ENCODE peak calls at places on chromosome 12, in nine cellular contexts. One of them, this sample, is unnamed.

GRCh38 chr12:55736780-55737580 is 5.9 kb upstream of the GDF11 start:
- DNase-seq in brain microvascular endothelial cell: peak
- DNase-seq in psoas muscle: peak
- DNase-seq in activated CD8-positive, alpha-beta T cell treated with anti-CD3 and anti-CD28 coated beads for 36 hours: peak
- DNase-seq in right atrium auricular region: no peak
- DNase-seq in PC-3: peak
- DNase-seq in AG04449: no peak
- DNase-seq in HFFc6: peak
- DNase-seq in AG04450: no peak
- DNase-seq in this sample: peak

GRCh38 chr12:32877670-32878459 is 18.7 kb downstream of the PKP2 start:
- DNase-seq in HFFc6: no peak
- DNase-seq in activated CD8-positive, alpha-beta T cell treated with anti-CD3 and anti-CD28 coated beads for 36 hours: no peak
- DNase-seq in AG04450: no peak
- DNase-seq in brain microvascular endothelial cell: no peak
- DNase-seq in psoas muscle: peak
- DNase-seq in PC-3: no peak
- DNase-seq in AG04449: no peak
- DNase-seq in right atrium auricular region: peak
- DNase-seq in this sample: no peak

GRCh38 chr12:68236421-68237059 is 10.9 kb upstream of the IL26 start:
- DNase-seq in activated CD8-positive, alpha-beta T cell treated with anti-CD3 and anti-CD28 coated beads for 36 hours: peak
- DNase-seq in HFFc6: no peak
- DNase-seq in AG04449: no peak
- DNase-seq in AG04450: no peak
- DNase-seq in right atrium auricular region: no peak
- DNase-seq in brain microvascular endothelial cell: no peak
- DNase-seq in psoas muscle: no peak
- DNase-seq in PC-3: peak
- DNase-seq in this sample: peak

GRCh38 chr12:106978035-106978800 is 8.7 kb downstream of the MTERF2 start:
- DNase-seq in activated CD8-positive, alpha-beta T cell treated with anti-CD3 and anti-CD28 coated beads for 36 hours: no peak
- DNase-seq in AG04449: no peak
- DNase-seq in AG04450: no peak
- DNase-seq in PC-3: no peak
- DNase-seq in HFFc6: no peak
- DNase-seq in psoas muscle: peak
- DNase-seq in right atrium auricular region: peak
- DNase-seq in brain microvascular endothelial cell: no peak
- DNase-seq in this sample: peak

GRCh38 chr12:52054838-52055741 is 3.8 kb downstream of the NR4A1 start:
- DNase-seq in psoas muscle: no peak
- DNase-seq in activated CD8-positive, alpha-beta T cell treated with anti-CD3 and anti-CD28 coated beads for 36 hours: no peak
- DNase-seq in AG04450: no peak
- DNase-seq in right atrium auricular region: no peak
- DNase-seq in HFFc6: no peak
- DNase-seq in PC-3: no peak
- DNase-seq in AG04449: no peak
- DNase-seq in brain microvascular endothelial cell: no peak
- DNase-seq in this sample: no peak

GRCh38 chr12:131825146-131825892 is 2.9 kb upstream of the MMP17 start:
- DNase-seq in right atrium auricular region: no peak
- DNase-seq in activated CD8-positive, alpha-beta T cell treated with anti-CD3 and anti-CD28 coated beads for 36 hours: no peak
- DNase-seq in PC-3: peak
- DNase-seq in brain microvascular endothelial cell: no peak
- DNase-seq in AG04450: no peak
- DNase-seq in AG04449: no peak
- DNase-seq in psoas muscle: no peak
- DNase-seq in HFFc6: no peak
- DNase-seq in this sample: peak

GRCh38 chr12:43883311-43883710 is 47.4 kb downstream of the TMEM117 start:
- DNase-seq in psoas muscle: no peak
- DNase-seq in AG04449: no peak
- DNase-seq in right atrium auricular region: no peak
- DNase-seq in HFFc6: no peak
- DNase-seq in brain microvascular endothelial cell: no peak
- DNase-seq in AG04450: no peak
- DNase-seq in PC-3: no peak
- DNase-seq in activated CD8-positive, alpha-beta T cell treated with anti-CD3 and anti-CD28 coated beads for 36 hours: no peak
- DNase-seq in this sample: no peak

GRCh38 chr12:8471093-8471492 is 15.3 kb downstream of the CLEC6A start:
- DNase-seq in psoas muscle: no peak
- DNase-seq in PC-3: no peak
- DNase-seq in AG04450: no peak
- DNase-seq in activated CD8-positive, alpha-beta T cell treated with anti-CD3 and anti-CD28 coated beads for 36 hours: no peak
- DNase-seq in HFFc6: no peak
- DNase-seq in right atrium auricular region: no peak
- DNase-seq in brain microvascular endothelial cell: no peak
- DNase-seq in AG04449: no peak
- DNase-seq in this sample: no peak

DNA sequence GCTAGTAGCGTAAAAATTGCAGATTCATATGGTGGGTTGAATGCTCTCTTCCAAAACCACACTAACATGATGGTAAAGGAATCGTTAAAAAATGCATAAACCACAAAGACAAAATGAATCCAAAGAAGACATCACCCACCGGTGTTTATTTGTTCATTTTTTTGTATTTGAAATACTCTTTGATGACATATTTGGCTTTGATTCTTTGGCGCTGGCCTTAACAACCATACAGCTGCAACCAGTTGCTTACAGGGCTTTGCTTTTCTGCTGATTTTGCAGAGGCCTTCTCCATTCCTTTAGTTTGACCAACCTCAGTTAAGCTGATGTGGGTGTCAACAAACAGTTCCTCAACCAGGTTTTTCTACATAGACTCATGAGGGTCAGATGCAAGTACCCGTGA is 103.5 kb downstream of the CACNA1C start:
- DNase-seq in HFFc6: no peak
- DNase-seq in PC-3: no peak
- DNase-seq in right atrium auricular region: no peak
- DNase-seq in activated CD8-positive, alpha-beta T cell treated with anti-CD3 and anti-CD28 coated beads for 36 hours: no peak
- DNase-seq in psoas muscle: no peak
- DNase-seq in brain microvascular endothelial cell: no peak
- DNase-seq in AG04449: no peak
- DNase-seq in AG04450: peak
- DNase-seq in this sample: no peak
- TF ChIP-seq CTCF in HFFc6: no peak
- TF ChIP-seq CTCF in PC-3: no peak
- TF ChIP-seq CTCF in right atrium auricular region: no peak
- TF ChIP-seq CTCF in activated CD8-positive, alpha-beta T cell treated with anti-CD3 and anti-CD28 coated beads for 36 hours: no peak
- TF ChIP-seq CTCF in psoas muscle: no peak
- TF ChIP-seq CTCF in brain microvascular endothelial cell: no peak
- TF ChIP-seq CTCF in AG04449: no peak
- TF ChIP-seq CTCF in AG04450: no peak
- TF ChIP-seq CTCF in this sample: no peak

GRCh38 chr12:102543931-102544485 is 63.6 kb upstream of the IGF1 start:
- DNase-seq in activated CD8-positive, alpha-beta T cell treated with anti-CD3 and anti-CD28 coated beads for 36 hours: no peak
- DNase-seq in HFFc6: peak
- DNase-seq in brain microvascular endothelial cell: no peak
- DNase-seq in AG04449: no peak
- DNase-seq in PC-3: no peak
- DNase-seq in AG04450: no peak
- DNase-seq in right atrium auricular region: no peak
- DNase-seq in psoas muscle: no peak
- DNase-seq in this sample: no peak

GRCh38 chr12:102540856-102541385 is 60.6 kb upstream of the IGF1 start:
- DNase-seq in HFFc6: peak
- DNase-seq in PC-3: no peak
- DNase-seq in activated CD8-positive, alpha-beta T cell treated with anti-CD3 and anti-CD28 coated beads for 36 hours: no peak
- DNase-seq in right atrium auricular region: no peak
- DNase-seq in brain microvascular endothelial cell: no peak
- DNase-seq in AG04450: no peak
- DNase-seq in AG04449: no peak
- DNase-seq in psoas muscle: no peak
- DNase-seq in this sample: no peak

GRCh38 chr12:102542816-102543448 is 62.6 kb upstream of the IGF1 start:
- DNase-seq in brain microvascular endothelial cell: no peak
- DNase-seq in psoas muscle: no peak
- DNase-seq in AG04449: no peak
- DNase-seq in HFFc6: no peak
- DNase-seq in PC-3: no peak
- DNase-seq in right atrium auricular region: no peak
- DNase-seq in AG04450: no peak
- DNase-seq in activated CD8-positive, alpha-beta T cell treated with anti-CD3 and anti-CD28 coated beads for 36 hours: no peak
- DNase-seq in this sample: no peak

GRCh38 chr12:102539651-102540553 is 59.5 kb upstream of the IGF1 start:
- DNase-seq in HFFc6: peak
- DNase-seq in brain microvascular endothelial cell: peak
- DNase-seq in psoas muscle: no peak
- DNase-seq in AG04450: peak
- DNase-seq in activated CD8-positive, alpha-beta T cell treated with anti-CD3 and anti-CD28 coated beads for 36 hours: no peak
- DNase-seq in right atrium auricular region: no peak
- DNase-seq in PC-3: no peak
- DNase-seq in AG04449: peak
- DNase-seq in this sample: peak

GRCh38 chr12:102543494-102543893 is 63.1 kb upstream of the IGF1 start:
- DNase-seq in activated CD8-positive, alpha-beta T cell treated with anti-CD3 and anti-CD28 coated beads for 36 hours: peak
- DNase-seq in HFFc6: peak
- DNase-seq in AG04450: no peak
- DNase-seq in AG04449: no peak
- DNase-seq in right atrium auricular region: no peak
- DNase-seq in brain microvascular endothelial cell: no peak
- DNase-seq in psoas muscle: no peak
- DNase-seq in PC-3: no peak
- DNase-seq in this sample: no peak
- TF ChIP-seq CTCF in activated CD8-positive, alpha-beta T cell treated with anti-CD3 and anti-CD28 coated beads for 36 hours: no peak
- TF ChIP-seq CTCF in HFFc6: peak
- TF ChIP-seq CTCF in AG04450: peak
- TF ChIP-seq CTCF in AG04449: peak
- TF ChIP-seq CTCF in right atrium auricular region: no peak
- TF ChIP-seq CTCF in brain microvascular endothelial cell: peak
- TF ChIP-seq CTCF in psoas muscle: peak
- TF ChIP-seq CTCF in PC-3: no peak
- TF ChIP-seq CTCF in this sample: no peak

GRCh38 chr12:15534322-15534721 is 212.0 kb downstream of the PTPRO start:
- DNase-seq in right atrium auricular region: no peak
- DNase-seq in AG04450: no peak
- DNase-seq in HFFc6: no peak
- DNase-seq in activated CD8-positive, alpha-beta T cell treated with anti-CD3 and anti-CD28 coated beads for 36 hours: peak
- DNase-seq in brain microvascular endothelial cell: no peak
- DNase-seq in psoas muscle: no peak
- DNase-seq in AG04449: no peak
- DNase-seq in PC-3: no peak
- DNase-seq in this sample: no peak

GRCh38 chr12:15530361-15530760 is 208.1 kb downstream of the PTPRO start:
- DNase-seq in right atrium auricular region: no peak
- DNase-seq in AG04450: no peak
- DNase-seq in PC-3: no peak
- DNase-seq in HFFc6: no peak
- DNase-seq in psoas muscle: no peak
- DNase-seq in brain microvascular endothelial cell: no peak
- DNase-seq in AG04449: no peak
- DNase-seq in activated CD8-positive, alpha-beta T cell treated with anti-CD3 and anti-CD28 coated beads for 36 hours: no peak
- DNase-seq in this sample: no peak

GRCh38 chr12:15535287-15535895 is 213.1 kb downstream of the PTPRO start:
- DNase-seq in PC-3: no peak
- DNase-seq in activated CD8-positive, alpha-beta T cell treated with anti-CD3 and anti-CD28 coated beads for 36 hours: no peak
- DNase-seq in HFFc6: no peak
- DNase-seq in right atrium auricular region: no peak
- DNase-seq in psoas muscle: no peak
- DNase-seq in brain microvascular endothelial cell: no peak
- DNase-seq in AG04449: no peak
- DNase-seq in AG04450: no peak
- DNase-seq in this sample: no peak

GRCh38 chr12:15534870-15535269 is 212.6 kb downstream of the PTPRO start:
- DNase-seq in PC-3: no peak
- DNase-seq in brain microvascular endothelial cell: no peak
- DNase-seq in activated CD8-positive, alpha-beta T cell treated with anti-CD3 and anti-CD28 coated beads for 36 hours: no peak
- DNase-seq in right atrium auricular region: no peak
- DNase-seq in AG04450: no peak
- DNase-seq in HFFc6: peak
- DNase-seq in AG04449: no peak
- DNase-seq in psoas muscle: no peak
- DNase-seq in this sample: peak

DNA sequence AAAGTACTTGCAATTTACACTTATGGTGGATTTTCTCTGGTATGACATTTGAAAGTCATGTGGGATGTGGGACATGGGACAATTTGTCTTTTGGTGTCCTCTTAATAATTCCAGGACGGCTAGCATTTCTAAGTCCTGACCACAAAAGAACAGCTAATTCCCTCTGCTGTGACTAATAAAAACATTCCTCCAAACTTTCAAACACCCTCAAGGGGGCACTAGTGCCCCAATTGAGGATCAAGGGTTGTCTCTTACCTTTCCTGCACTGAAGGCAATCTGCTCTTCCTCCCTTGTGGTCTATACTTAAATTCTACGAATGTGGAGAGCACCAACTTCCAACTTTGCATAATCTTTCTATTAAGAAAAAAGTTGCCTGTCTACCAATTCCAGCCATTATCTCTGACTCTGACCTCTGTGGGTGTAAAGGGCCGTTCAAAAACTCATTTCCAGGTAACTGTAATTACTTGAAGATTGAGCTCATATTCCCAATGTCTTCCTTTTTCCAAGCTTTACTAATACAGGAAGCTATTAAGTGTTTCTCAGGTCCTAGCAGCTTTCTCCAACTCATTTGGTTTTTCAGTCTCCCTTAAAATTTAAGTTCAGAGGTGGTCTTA is 210.2 kb downstream of the PTPRO start:
- DNase-seq in right atrium auricular region: no peak
- DNase-seq in AG04450: peak
- DNase-seq in activated CD8-positive, alpha-beta T cell treated with anti-CD3 and anti-CD28 coated beads for 36 hours: peak
- DNase-seq in AG04449: no peak
- DNase-seq in psoas muscle: no peak
- DNase-seq in PC-3: peak
- DNase-seq in HFFc6: peak
- DNase-seq in brain microvascular endothelial cell: peak
- DNase-seq in this sample: peak
- TF ChIP-seq CTCF in right atrium auricular region: peak
- TF ChIP-seq CTCF in AG04450: peak
- TF ChIP-seq CTCF in activated CD8-positive, alpha-beta T cell treated with anti-CD3 and anti-CD28 coated beads for 36 hours: peak
- TF ChIP-seq CTCF in AG04449: peak
- TF ChIP-seq CTCF in psoas muscle: peak
- TF ChIP-seq CTCF in PC-3: peak
- TF ChIP-seq CTCF in HFFc6: peak
- TF ChIP-seq CTCF in brain microvascular endothelial cell: peak
- TF ChIP-seq CTCF in this sample: peak

GRCh38 chr12:108854055-108854452 is 3.3 kb downstream of the SSH1 start:
- DNase-seq in psoas muscle: no peak
- DNase-seq in right atrium auricular region: peak
- DNase-seq in AG04450: peak
- DNase-seq in activated CD8-positive, alpha-beta T cell treated with anti-CD3 and anti-CD28 coated beads for 36 hours: no peak
- DNase-seq in AG04449: no peak
- DNase-seq in HFFc6: peak
- DNase-seq in brain microvascular endothelial cell: peak
- DNase-seq in PC-3: peak
- DNase-seq in this sample: peak

GRCh38 chr12:108849653-108850052 is 7.7 kb downstream of the SSH1 start:
- DNase-seq in AG04450: no peak
- DNase-seq in brain microvascular endothelial cell: no peak
- DNase-seq in PC-3: no peak
- DNase-seq in activated CD8-positive, alpha-beta T cell treated with anti-CD3 and anti-CD28 coated beads for 36 hours: no peak
- DNase-seq in right atrium auricular region: no peak
- DNase-seq in AG04449: no peak
- DNase-seq in psoas muscle: no peak
- DNase-seq in HFFc6: no peak
- DNase-seq in this sample: no peak

GRCh38 chr12:108853426-108853825 is 4.0 kb downstream of the SSH1 start:
- DNase-seq in activated CD8-positive, alpha-beta T cell treated with anti-CD3 and anti-CD28 coated beads for 36 hours: no peak
- DNase-seq in right atrium auricular region: no peak
- DNase-seq in psoas muscle: no peak
- DNase-seq in AG04450: no peak
- DNase-seq in HFFc6: no peak
- DNase-seq in brain microvascular endothelial cell: no peak
- DNase-seq in PC-3: no peak
- DNase-seq in AG04449: no peak
- DNase-seq in this sample: no peak

GRCh38 chr12:108852674-108853073 is 4.7 kb downstream of the SSH1 start:
- DNase-seq in PC-3: no peak
- DNase-seq in right atrium auricular region: peak
- DNase-seq in brain microvascular endothelial cell: no peak
- DNase-seq in HFFc6: no peak
- DNase-seq in AG04449: no peak
- DNase-seq in psoas muscle: no peak
- DNase-seq in AG04450: no peak
- DNase-seq in activated CD8-positive, alpha-beta T cell treated with anti-CD3 and anti-CD28 coated beads for 36 hours: no peak
- DNase-seq in this sample: no peak

DNA sequence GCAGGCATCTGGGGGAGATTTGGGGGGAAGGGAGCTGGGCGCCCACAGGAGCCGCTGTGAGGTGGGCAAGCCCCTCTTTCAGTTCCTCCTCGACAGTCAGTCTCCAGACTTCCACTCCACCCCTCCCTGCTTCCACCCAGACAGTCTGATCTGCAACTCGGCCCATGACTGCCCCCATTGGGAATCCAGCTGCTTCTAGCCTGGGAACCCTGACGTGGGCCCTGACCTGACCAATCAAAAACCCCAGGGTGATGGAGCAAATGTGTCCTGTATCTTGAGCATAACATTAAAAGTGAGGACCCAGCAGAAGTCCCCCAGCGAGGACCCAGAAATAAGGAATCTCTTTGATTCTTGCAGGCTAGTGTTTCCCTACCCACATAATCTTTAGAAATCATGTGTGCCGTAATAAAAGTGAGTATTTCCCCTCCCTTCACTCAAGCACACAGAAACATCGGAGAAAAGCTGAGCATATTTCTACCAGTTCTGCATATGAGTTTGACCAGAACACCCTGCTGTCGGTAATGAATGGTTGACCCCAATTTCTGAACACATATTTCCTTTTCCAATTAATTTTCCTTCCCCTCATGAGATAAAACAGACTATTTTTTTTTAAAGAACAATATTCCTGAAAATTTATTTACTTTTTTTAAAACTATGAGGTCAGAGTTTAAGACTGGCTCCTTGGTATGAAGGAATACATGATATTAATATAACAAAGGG is 6.4 kb downstream of the SSH1 start:
- DNase-seq in AG04449: no peak
- DNase-seq in brain microvascular endothelial cell: peak
- DNase-seq in AG04450: no peak
- DNase-seq in PC-3: no peak
- DNase-seq in right atrium auricular region: peak
- DNase-seq in psoas muscle: peak
- DNase-seq in HFFc6: peak
- DNase-seq in activated CD8-positive, alpha-beta T cell treated with anti-CD3 and anti-CD28 coated beads for 36 hours: no peak
- DNase-seq in this sample: no peak
- TF ChIP-seq CTCF in AG04449: peak
- TF ChIP-seq CTCF in brain microvascular endothelial cell: peak
- TF ChIP-seq CTCF in AG04450: peak
- TF ChIP-seq CTCF in PC-3: no peak
- TF ChIP-seq CTCF in right atrium auricular region: peak
- TF ChIP-seq CTCF in psoas muscle: peak
- TF ChIP-seq CTCF in HFFc6: peak
- TF ChIP-seq CTCF in activated CD8-positive, alpha-beta T cell treated with anti-CD3 and anti-CD28 coated beads for 36 hours: no peak
- TF ChIP-seq CTCF in this sample: no peak

This sample was measured in MCF 10A.